ENCODE peak calls at places on chromosomes 4 and X, in nine cellular contexts. C, K, Y, E, D, B, O, R and N are unnamed samples.

GRCh38 chr4:39037491-39037825 is 5.2 kb upstream of the TMEM156 start:
- DNase-seq in O (no peak), B (no peak), D (no peak), E (no peak), R (no peak), K (no peak), Y (no peak), C (peak), N (no peak)

GRCh38 chr4:90345549-90345948 is 218.4 kb downstream of the CCSER1 start:
- DNase-seq in O (no peak), C (no peak), D (no peak), R (no peak), B (no peak), Y (no peak), K (no peak), E (no peak), N (no peak)

GRCh38 chrX:17022205-17022604 is 75.7 kb downstream of the REPS2 start:
- DNase-seq in O (no peak), Y (no peak), C (peak), B (no peak), D (no peak), R (no peak), E (no peak), K (peak), N (no peak)

GRCh38 chr4:108018038-108018883 is 28.6 kb downstream of the HADH start:
- DNase-seq in E (peak), C (peak), B (peak), D (peak), Y (peak), R (peak), O (no peak), K (peak), N (peak)

GRCh38 chr4:173256825-173257224 is 77.3 kb downstream of the HMGB2 start:
- DNase-seq in D (no peak), K (no peak), O (no peak), B (no peak), C (no peak), Y (no peak), R (no peak), E (no peak), N (no peak)

GRCh38 chr4:145722561-145722960 is 42.6 kb downstream of the C4orf51 start:
- DNase-seq in C (peak), B (no peak), K (no peak), D (no peak), R (no peak), E (no peak), O (no peak), Y (no peak), N (no peak)

GRCh38 chr4:169159614-169160013 is 111.1 kb downstream of the SH3RF1 start:
- DNase-seq in B (no peak), R (no peak), Y (no peak), O (no peak), D (no peak), C (peak), K (peak), E (no peak), N (no peak)

GRCh38 chrX:16517206-16517605 is 132.8 kb upstream of the S100G start:
- DNase-seq in R (peak), B (no peak), K (no peak), E (no peak), C (peak), D (no peak), Y (no peak), O (no peak), N (no peak)

GRCh38 chr4:107423677-107424405 is 296.2 kb downstream of the PAPSS1 start:
- DNase-seq in B (no peak), E (no peak), K (no peak), C (no peak), Y (no peak), R (no peak), O (no peak), D (no peak), N (no peak)

GRCh38 chr4:4762909-4763814 is 96.3 kb upstream of the MSX1 start:
- DNase-seq in C (peak), B (no peak), O (no peak), D (no peak), R (no peak), K (peak), E (no peak), Y (no peak), N (no peak)

GRCh38 chr4:136863756-136864155 is 668.5 kb downstream of the PCDH18 start:
- DNase-seq in K (no peak), Y (no peak), E (no peak), B (no peak), C (peak), R (peak), O (no peak), D (no peak), N (no peak)

GRCh38 chr4:139764192-139764591 is 98.6 kb downstream of the MGST2 start:
- DNase-seq in D (no peak), O (no peak), C (no peak), R (peak), E (no peak), B (no peak), K (no peak), Y (no peak), N (no peak)

GRCh38 chr4:77465271-77465670 is 140.3 kb upstream of the CXCL13 start:
- DNase-seq in D (no peak), R (no peak), K (no peak), Y (peak), C (peak), E (no peak), B (no peak), O (no peak), N (no peak)

GRCh38 chrX:111181883-111182400 is 86.0 kb downstream of the PAK3 start:
- DNase-seq in E (peak), B (no peak), C (no peak), Y (no peak), K (no peak), D (no peak), R (no peak), O (no peak), N (no peak)

GRCh38 chr4:183765121-183765990 is 106.3 kb downstream of the TRAPPC11 start:
- DNase-seq in D (no peak), B (peak), K (no peak), O (no peak), Y (no peak), C (no peak), R (peak), E (no peak), N (no peak)

GRCh38 chr4:789571-790465 is 36.1 kb downstream of the CPLX1 start:
- DNase-seq in D (no peak), Y (no peak), B (no peak), C (no peak), O (no peak), R (no peak), E (no peak), K (no peak), N (no peak)

GRCh38 chr4:128427832-128428366 is 140.3 kb upstream of the PGRMC2 start:
- DNase-seq in O (no peak), K (peak), B (no peak), R (peak), E (no peak), C (peak), D (no peak), Y (no peak), N (no peak)

GRCh38 chr4:53558061-53558801 is 33.1 kb downstream of the LNX1 start:
- DNase-seq in R (peak), C (peak), K (no peak), B (no peak), Y (no peak), E (no peak), O (no peak), D (no peak), N (no peak)

GRCh38 chr4:138616775-138617174 is 374.6 kb upstream of the SLC7A11 start:
- DNase-seq in C (peak), O (no peak), B (no peak), D (no peak), Y (no peak), R (no peak), K (no peak), E (no peak), N (no peak)

GRCh38 chrX:135213200-135213844 is 38.5 kb upstream of the ETDA start:
- DNase-seq in B (no peak), K (no peak), C (no peak), R (no peak), O (no peak), E (no peak), D (no peak), Y (no peak), N (no peak)

GRCh38 chr4:17544205-17544604 is 29.2 kb downstream of the CLRN2 start:
- DNase-seq in K (no peak), E (peak), O (no peak), D (no peak), B (no peak), R (no peak), Y (no peak), C (peak), N (no peak)

GRCh38 chr4:83282049-83282535 is 2.5 kb downstream of the COQ2 start:
- DNase-seq in R (no peak), E (peak), D (no peak), O (no peak), B (peak), K (peak), Y (no peak), C (peak), N (no peak)